ENCODE peak calls at places on chromosomes 16 and 17, in ten cellular contexts. S, O, U, M, P, E, G, V, B and W are unnamed samples.

GRCh38 chr16:4795181-4795827 is at the start of gene SMIM22:
- DNase-seq in S (no peak), O (no peak), U (no peak), M (no peak), P (peak), E (no peak), G (peak), V (no peak), B (no peak), W (no peak)

GRCh38 chr16:16778322-16778721 is 399.4 kb downstream of the NPIPA7 start:
- DNase-seq in S (no peak), O (no peak), U (no peak), M (no peak), P (no peak), E (no peak), G (no peak), V (no peak), B (no peak), W (no peak)

GRCh38 chr17:63598284-63598683 is 2.4 kb upstream of the TACO1 start:
- DNase-seq in S (no peak), O (no peak), U (no peak), M (no peak), P (no peak), E (no peak), G (no peak), V (no peak), B (no peak), W (no peak)

GRCh38 chr17:791807-792206 is 9.7 kb downstream of the MRM3 start:
- DNase-seq in S (no peak), O (no peak), U (no peak), M (no peak), P (no peak), E (no peak), G (no peak), V (no peak), B (no peak), W (no peak)

GRCh38 chr17:39617446-39618251 is 9.1 kb upstream of the PPP1R1B start:
- DNase-seq in S (peak), O (no peak), U (peak), M (peak), P (peak), E (peak), G (peak), V (no peak), B (no peak), W (peak)

GRCh38 chr17:72287586-72287985 is 166.8 kb downstream of the SOX9 start:
- DNase-seq in S (no peak), O (no peak), U (no peak), M (no peak), P (peak), E (no peak), G (no peak), V (no peak), B (no peak), W (no peak)

GRCh38 chr16:84058211-84058610 is 15.6 kb upstream of the SLC38A8 start:
- DNase-seq in S (no peak), O (no peak), U (no peak), M (no peak), P (no peak), E (no peak), G (no peak), V (no peak), B (no peak), W (no peak)

GRCh38 chr16:87602821-87603683 is 744 bp downstream of the JPH3 start:
- DNase-seq in S (no peak), O (no peak), U (no peak), M (no peak), P (no peak), E (no peak), G (peak), V (peak), B (no peak), W (no peak)

GRCh38 chr17:56594528-56595418 is 1.3 kb downstream of the NOG start:
- DNase-seq in S (peak), O (peak), U (peak), M (peak), P (peak), E (no peak), G (peak), V (no peak), B (no peak), W (peak)

GRCh38 chr16:79169239-79169638 is 431.3 kb downstream of the MAF start:
- DNase-seq in S (peak), O (no peak), U (no peak), M (no peak), P (no peak), E (no peak), G (peak), V (no peak), B (no peak), W (peak)

GRCh38 chr16:19474617-19475016 is 47.3 kb downstream of the GDE1 start:
- DNase-seq in S (no peak), O (no peak), U (no peak), M (no peak), P (no peak), E (no peak), G (peak), V (no peak), B (no peak), W (no peak)

GRCh38 chr16:67246081-67246944 is 968 bp downstream of the FHOD1 start:
- DNase-seq in S (peak), O (peak), U (peak), M (peak), P (peak), E (peak), G (peak), V (peak), B (peak), W (peak)

GRCh38 chr16:67245674-67246080 is 1.6 kb downstream of the FHOD1 start:
- DNase-seq in S (no peak), O (no peak), U (no peak), M (no peak), P (no peak), E (no peak), G (no peak), V (no peak), B (no peak), W (no peak)

GRCh38 chr16:67248401-67249177 is at the start of gene SLC9A5:
- DNase-seq in S (peak), O (peak), U (no peak), M (no peak), P (peak), E (no peak), G (peak), V (no peak), B (no peak), W (peak)

GRCh38 chr16:67247698-67248400 is 568 bp upstream of the FHOD1 start:
- DNase-seq in S (no peak), O (no peak), U (no peak), M (no peak), P (no peak), E (no peak), G (no peak), V (no peak), B (no peak), W (no peak)

DNA sequence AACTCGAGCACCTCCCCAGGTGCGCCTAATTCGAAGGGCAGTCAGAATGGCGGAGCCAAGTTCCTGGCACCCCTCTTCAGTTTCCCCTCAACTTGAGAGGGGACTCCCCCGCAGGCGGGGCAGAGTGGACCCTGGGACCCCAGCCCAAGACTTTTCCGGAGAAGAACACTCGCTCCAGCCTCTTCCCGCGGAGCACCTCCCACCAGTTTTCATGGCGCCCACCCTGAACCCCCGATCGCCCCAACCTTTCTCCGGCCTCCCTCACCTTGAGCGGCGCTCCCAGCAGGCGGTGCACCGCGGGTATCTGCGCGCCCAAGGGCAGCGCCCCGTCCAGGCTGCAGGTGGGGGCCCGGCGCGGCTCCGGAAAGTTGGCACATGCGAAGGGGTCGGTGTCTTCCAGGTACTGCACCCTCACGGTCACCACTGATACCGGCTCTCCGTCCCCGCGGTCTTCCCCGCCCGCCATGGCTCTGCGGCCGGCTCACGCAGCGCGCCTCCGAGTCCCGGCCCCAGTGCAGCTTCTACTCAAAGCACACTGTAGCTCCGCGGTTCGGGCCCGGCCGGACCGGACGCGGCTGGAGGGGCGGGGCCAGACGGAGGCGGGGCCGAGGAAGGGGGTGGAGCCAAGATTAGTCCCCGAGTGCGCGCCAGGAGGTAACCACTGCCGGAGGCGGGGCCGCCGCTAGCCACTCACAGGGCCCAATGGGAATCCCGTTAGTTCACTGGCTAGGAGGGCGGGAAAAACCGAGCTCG is at the start of gene FHOD1:
- DNase-seq in S (peak), O (peak), U (peak), M (peak), P (peak), E (peak), G (peak), V (peak), B (peak), W (peak)
- TF ChIP-seq CTCF in S (no peak), O (no peak), U (no peak), M (no peak), P (no peak), E (no peak), G (no peak), V (no peak), B (no peak), W (no peak)

GRCh38 chr16:1054660-1055556 is 17.6 kb upstream of the SSTR5 start:
- DNase-seq in S (peak), O (peak), U (no peak), M (peak), P (peak), E (peak), G (peak), V (peak), B (no peak), W (peak)
- TF ChIP-seq CTCF in S (peak), O (peak), U (peak), M (peak), P (peak), E (peak), G (peak), V (peak), B (peak), W (peak)

DNA sequence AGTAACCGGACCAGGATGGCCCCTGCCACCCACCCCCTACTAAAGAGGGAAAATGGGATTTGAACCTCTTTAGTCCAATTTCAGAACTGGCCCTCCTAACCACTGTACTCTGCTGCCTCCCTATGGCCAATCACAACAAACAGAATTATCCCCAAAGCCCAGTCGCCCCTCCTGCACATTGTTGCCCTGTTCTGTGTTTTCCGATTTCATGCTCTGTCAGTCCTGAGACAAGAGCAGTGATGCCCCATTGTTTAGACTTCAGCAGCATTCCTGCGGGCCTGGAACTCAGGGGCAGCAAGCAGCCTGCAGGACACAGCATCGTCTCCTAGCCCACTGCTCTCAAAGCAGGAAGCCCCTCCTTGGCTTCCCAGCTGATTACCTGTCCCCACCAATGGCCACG is 20.5 kb upstream of the KLHL11 start:
- DNase-seq in S (peak), O (peak), U (no peak), M (no peak), P (no peak), E (no peak), G (peak), V (no peak), B (no peak), W (no peak)
- TF ChIP-seq CTCF in S (no peak), O (peak), U (peak), M (peak), P (no peak), E (no peak), G (peak), V (peak), B (peak), W (peak)

DNA sequence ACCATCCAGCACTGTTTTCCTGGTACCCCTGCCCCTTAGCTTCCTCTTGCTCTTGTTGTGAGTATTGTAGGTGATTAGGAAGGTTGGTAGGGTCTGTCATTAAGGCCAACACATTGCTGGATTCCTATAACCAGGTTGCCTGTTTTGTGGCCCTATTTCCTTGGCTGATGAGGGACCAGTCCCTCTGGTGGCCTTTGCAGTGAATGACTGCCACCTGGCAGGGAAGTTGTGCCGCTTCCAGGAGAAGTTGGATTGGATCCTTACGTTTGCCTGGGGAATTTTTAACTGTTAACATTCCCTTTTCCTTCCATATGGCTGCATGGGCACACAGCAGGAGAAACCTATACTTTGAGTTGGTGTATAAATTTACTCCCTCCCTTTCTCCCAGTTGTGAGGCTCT is 32.4 kb downstream of the LCMT1 start:
- DNase-seq in S (no peak), O (no peak), U (no peak), M (no peak), P (peak), E (no peak), G (peak), V (no peak), B (no peak), W (no peak)
- TF ChIP-seq CTCF in S (peak), O (peak), U (no peak), M (peak), P (peak), E (no peak), G (peak), V (peak), B (peak), W (peak)

DNA sequence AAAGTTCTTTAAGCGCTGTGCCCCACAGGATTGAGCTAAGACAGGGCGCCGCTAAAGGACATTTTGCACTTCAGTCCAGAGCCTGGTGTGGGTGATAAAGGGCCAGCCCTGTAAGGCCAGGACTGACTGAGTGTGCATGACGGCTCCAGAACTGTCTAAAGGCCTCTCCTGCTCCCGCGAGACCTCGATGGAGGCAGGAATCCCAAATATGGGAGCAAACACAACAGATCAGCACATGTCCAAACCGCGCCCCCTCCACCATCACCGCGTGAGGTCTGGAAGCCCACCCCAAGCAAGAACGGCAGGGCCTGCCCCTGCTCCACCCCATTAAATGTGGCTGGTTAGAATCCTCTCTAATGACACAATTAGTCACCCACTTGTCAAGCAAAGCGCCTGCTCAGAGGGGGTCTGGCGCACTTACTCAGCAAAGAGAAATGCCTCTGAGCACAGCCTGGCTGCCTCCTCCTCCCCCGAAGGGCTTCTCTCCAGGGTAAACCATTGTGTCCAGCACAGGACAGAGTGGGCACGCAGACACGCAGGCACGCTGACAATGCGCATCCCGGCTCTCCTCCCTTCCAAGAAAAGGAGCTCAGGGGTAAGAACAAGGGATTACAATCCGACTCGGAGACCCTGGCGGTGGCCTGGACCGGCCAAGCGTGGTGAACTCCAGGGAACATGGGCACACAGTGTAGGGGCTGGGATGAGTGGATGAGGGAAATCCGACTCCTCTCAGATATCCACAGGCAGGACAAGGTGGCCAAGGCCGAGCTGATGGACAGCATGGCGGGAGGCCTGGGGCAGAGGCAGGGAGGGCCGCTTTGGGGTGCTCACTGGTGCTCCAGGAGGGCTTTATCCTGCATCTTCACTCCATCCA is 1.5 kb downstream of the MXRA7 start:
- DNase-seq in S (peak), O (no peak), U (no peak), M (peak), P (peak), E (peak), G (peak), V (peak), B (peak), W (no peak)
- TF ChIP-seq CTCF in S (no peak), O (no peak), U (no peak), M (no peak), P (no peak), E (no peak), G (no peak), V (no peak), B (no peak), W (no peak)